ENCODE peak calls at places on chromosomes 12 and 14, in nine cellular contexts. A is NCI-H69; O is stimulated activated CD4-positive, alpha-beta T cell treated with anti-CD3 and anti-CD28 coated beads, Interleukin-12 subunit alpha, Interleukin-12 subunit beta, amount 100 ng/mL, for 4 hours; E is HFFc6; N is GM04503; P is tibial artery; H is NCI-H1105 treated with DMSO at 0.1 percent for 48 hours; Z is astrocyte; Q is Right ventricle myocardium superior. J is an unnamed sample.

GRCh38 chr12:55700255-55701018 is 7.3 kb downstream of the ITGA7 start:
- DNase-seq in A (peak; percentile 90), O (no peak), E (peak; percentile 38), N (no peak), P (peak; percentile 82), H (no peak), Z (no peak), Q (no peak), J (peak; percentile 75)

GRCh38 chr14:63677891-63678379 is 36.3 kb upstream of the WDR89 start:
- DNase-seq in A (no peak), O (no peak), E (peak; percentile 96), N (peak; percentile 51), P (no peak), H (no peak), Z (peak; percentile 62), Q (no peak), J (no peak)

GRCh38 chr12:82174936-82175335 is 183.3 kb downstream of the CCDC59 start:
- DNase-seq in A (peak; percentile 99), O (no peak), E (no peak), N (no peak), P (no peak), H (peak; percentile 98), Z (no peak), Q (no peak), J (no peak)

GRCh38 chr12:45231515-45232145 is 15.7 kb downstream of the ANO6 start:
- DNase-seq in A (peak; percentile 63), O (no peak), E (peak; percentile 70), N (peak; percentile 58), P (no peak), H (peak; percentile 5), Z (peak; percentile 88), Q (no peak), J (no peak)

GRCh38 chr14:72948481-72949138 is 22.3 kb downstream of the DCAF4 start:
- DNase-seq in A (peak; percentile 59), O (peak; percentile 66), E (peak; percentile 47), N (no peak), P (peak; percentile 79), H (peak; percentile 45), Z (peak; percentile 37), Q (peak; percentile 81), J (peak; percentile 56)

GRCh38 chr14:86333506-86333905 is 803.6 kb downstream of the FLRT2 start:
- DNase-seq in A (no peak), O (no peak), E (no peak), N (no peak), P (no peak), H (no peak), Z (no peak), Q (no peak), J (no peak)

GRCh38 chr12:12715459-12716150 is 1.6 kb upstream of the CDKN1B start:
- DNase-seq in A (peak; percentile 57), O (peak; percentile 30), E (no peak), N (no peak), P (no peak), H (peak; percentile 64), Z (peak; percentile 18), Q (no peak), J (no peak)

GRCh38 chr12:48979602-48980388 is 1.7 kb downstream of the WNT1 start:
- DNase-seq in A (peak; percentile 41), O (no peak), E (no peak), N (no peak), P (no peak), H (no peak), Z (no peak), Q (no peak), J (peak; percentile 50)

GRCh38 chr14:89918721-89919120 is 35.8 kb downstream of the EFCAB11 start:
- DNase-seq in A (no peak), O (no peak), E (no peak), N (no peak), P (no peak), H (no peak), Z (no peak), Q (no peak), J (no peak)

GRCh38 chr14:65333926-65334687 is 78.4 kb upstream of the FUT8 start:
- DNase-seq in A (no peak), O (no peak), E (peak; percentile 75), N (peak; percentile 79), P (no peak), H (no peak), Z (peak; percentile 74), Q (peak; percentile 45), J (peak; percentile 71)

GRCh38 chr12:130872179-130873096 is 572 bp downstream of the RAN start:
- DNase-seq in A (peak; percentile 74), O (peak; percentile 45), E (no peak), N (no peak), P (peak; percentile 69), H (no peak), Z (peak; percentile 48), Q (peak; percentile 60), J (peak; percentile 67)

GRCh38 chr14:53947452-53948180 is 9.0 kb downstream of the BMP4 start:
- DNase-seq in A (peak; percentile 35), O (no peak), E (no peak), N (no peak), P (no peak), H (no peak), Z (peak; percentile 32), Q (no peak), J (no peak)

GRCh38 chr12:67921286-67921685 is 68.0 kb upstream of the IFNG-AS1 start:
- DNase-seq in A (no peak), O (no peak), E (no peak), N (no peak), P (no peak), H (no peak), Z (peak; percentile 22), Q (no peak), J (no peak)

GRCh38 chr12:16110596-16110995 is 166.9 kb downstream of the SLC15A5 start:
- DNase-seq in A (no peak), O (no peak), E (no peak), N (no peak), P (no peak), H (no peak), Z (no peak), Q (no peak), J (no peak)

GRCh38 chr12:79183946-79184345 is 319.4 kb downstream of the SYT1 start:
- DNase-seq in A (no peak), O (no peak), E (no peak), N (no peak), P (no peak), H (no peak), Z (no peak), Q (no peak), J (no peak)

GRCh38 chr12:57250956-57251355 is at the start of gene STAC3:
- DNase-seq in A (no peak), O (no peak), E (no peak), N (no peak), P (no peak), H (no peak), Z (no peak), Q (no peak), J (peak; percentile 74)

GRCh38 chr12:131280426-131280825 is 326.7 kb downstream of the ADGRD1 start:
- DNase-seq in A (no peak), O (no peak), E (no peak), N (no peak), P (peak; percentile 37), H (no peak), Z (no peak), Q (peak; percentile 13), J (no peak)

GRCh38 chr12:3629082-3629830 is 123.7 kb downstream of the CRACR2A start:
- DNase-seq in A (no peak), O (no peak), E (no peak), N (no peak), P (no peak), H (no peak), Z (no peak), Q (no peak), J (no peak)

GRCh38 chr12:41013921-41014642 is 174.0 kb upstream of the PDZRN4 start:
- DNase-seq in A (no peak), O (no peak), E (no peak), N (no peak), P (no peak), H (no peak), Z (peak; percentile 63), Q (no peak), J (no peak)

GRCh38 chr12:998020-998874 is 7.2 kb downstream of the ERC1 start:
- DNase-seq in A (no peak), O (no peak), E (no peak), N (no peak), P (no peak), H (no peak), Z (no peak), Q (no peak), J (no peak)

GRCh38 chr12:113092478-113093408 is 36.2 kb downstream of the DTX1 start:
- DNase-seq in A (peak; percentile 26), O (no peak), E (no peak), N (no peak), P (no peak), H (no peak), Z (no peak), Q (peak; percentile 66), J (peak; percentile 53)

GRCh38 chr12:11460343-11461023 is 65.1 kb upstream of the PRB2 start:
- DNase-seq in A (no peak), O (no peak), E (no peak), N (no peak), P (no peak), H (no peak), Z (no peak), Q (no peak), J (no peak)

GRCh38 chr12:76137611-76138010 is 53.1 kb upstream of the NAP1L1 start:
- DNase-seq in A (no peak), O (no peak), E (no peak), N (no peak), P (no peak), H (no peak), Z (peak; percentile 71), Q (no peak), J (no peak)

GRCh38 chr14:106850913-106851825 is 1324.8 kb downstream of the TMEM121 start:
- DNase-seq in A (no peak), O (no peak), E (no peak), N (no peak), P (no peak), H (no peak), Z (no peak), Q (no peak), J (no peak)

GRCh38 chr12:109625131-109625559 is 51.6 kb downstream of the MVK start:
- DNase-seq in A (peak; percentile 34), O (no peak), E (peak; percentile 42), N (peak; percentile 18), P (no peak), H (no peak), Z (peak; percentile 19), Q (peak; percentile 44), J (peak; percentile 79)

GRCh38 chr14:31770271-31770670 is 209.1 kb downstream of the NUBPL start:
- DNase-seq in A (no peak), O (no peak), E (no peak), N (no peak), P (no peak), H (no peak), Z (no peak), Q (no peak), J (peak; percentile 50)

GRCh38 chr12:2944401-2945047 is 14.7 kb upstream of the TEAD4 start:
- DNase-seq in A (peak; percentile 81), O (peak; percentile 53), E (no peak), N (no peak), P (no peak), H (peak; percentile 68), Z (no peak), Q (peak; percentile 57), J (peak; percentile 65)

GRCh38 chr12:101855364-101855884 is 22.0 kb upstream of the DRAM1 start:
- DNase-seq in A (no peak), O (no peak), E (no peak), N (no peak), P (no peak), H (no peak), Z (peak; percentile 46), Q (no peak), J (no peak)

GRCh38 chr14:75254381-75254821 is 24.2 kb upstream of the FOS start:
- DNase-seq in A (peak; percentile 91), O (no peak), E (no peak), N (no peak), P (peak; percentile 80), H (no peak), Z (no peak), Q (no peak), J (peak; percentile 30)

GRCh38 chr12:8698132-8698829 is 490 bp downstream of the RIMKLB start:
- DNase-seq in A (peak; percentile 36), O (peak; percentile 47), E (peak; percentile 7), N (no peak), P (peak; percentile 87), H (peak; percentile 30), Z (peak; percentile 23), Q (peak; percentile 83), J (peak; percentile 81)

GRCh38 chr12:121443193-121443829 is 43.4 kb downstream of the RNF34 start:
- DNase-seq in A (peak; percentile 76), O (peak; percentile 69), E (peak; percentile 74), N (no peak), P (peak; percentile 88), H (peak; percentile 41), Z (peak; percentile 29), Q (peak; percentile 90), J (peak; percentile 95)